ENCODE peak calls at places on chromosomes 11 and 22, in nine cellular contexts. One of them, this sample, is unnamed.
A peak's percentile ranks its signal among the peaks of the same experiment; 100 is the strongest.

GRCh38 chr22:42655693-42656092 is 6.5 kb upstream of the CYB5R3 start:
- DNase-seq in mammary epithelial cell: no peak
- DNase-seq in GM13976: peak; percentile 68
- DNase-seq in A673: no peak
- DNase-seq in adrenal gland: no peak
- DNase-seq in esophagus squamous epithelium: no peak
- DNase-seq in fibroblast of the aortic adventitia: no peak
- DNase-seq in chondrocyte: no peak
- DNase-seq in cardiac muscle cell: no peak
- DNase-seq in this sample: no peak

GRCh38 chr11:58938398-58938797 is 890 bp upstream of the GLYATL1 start:
- DNase-seq in cardiac muscle cell: no peak
- DNase-seq in fibroblast of the aortic adventitia: peak; percentile 42
- DNase-seq in chondrocyte: no peak
- DNase-seq in esophagus squamous epithelium: no peak
- DNase-seq in GM13976: no peak
- DNase-seq in mammary epithelial cell: no peak
- DNase-seq in adrenal gland: no peak
- DNase-seq in A673: no peak
- DNase-seq in this sample: no peak

GRCh38 chr22:38449776-38450175 is 5.2 kb downstream of the KCNJ4 start:
- DNase-seq in cardiac muscle cell: no peak
- DNase-seq in GM13976: no peak
- DNase-seq in chondrocyte: no peak
- DNase-seq in adrenal gland: no peak
- DNase-seq in fibroblast of the aortic adventitia: no peak
- DNase-seq in mammary epithelial cell: no peak
- DNase-seq in A673: no peak
- DNase-seq in esophagus squamous epithelium: no peak
- DNase-seq in this sample: no peak

GRCh38 chr11:112016765-112017356 is 8.3 kb upstream of the DLAT start:
- DNase-seq in mammary epithelial cell: peak; percentile 4
- DNase-seq in chondrocyte: no peak
- DNase-seq in cardiac muscle cell: no peak
- DNase-seq in A673: peak; percentile 90
- DNase-seq in fibroblast of the aortic adventitia: peak; percentile 83
- DNase-seq in adrenal gland: peak; percentile 67
- DNase-seq in esophagus squamous epithelium: no peak
- DNase-seq in GM13976: no peak
- DNase-seq in this sample: no peak

GRCh38 chr11:61756452-61757212 is 4.2 kb downstream of the MYRF start:
- DNase-seq in GM13976: peak; percentile 88
- DNase-seq in fibroblast of the aortic adventitia: no peak
- DNase-seq in esophagus squamous epithelium: no peak
- DNase-seq in A673: peak; percentile 79
- DNase-seq in chondrocyte: no peak
- DNase-seq in mammary epithelial cell: no peak
- DNase-seq in cardiac muscle cell: no peak
- DNase-seq in adrenal gland: no peak
- DNase-seq in this sample: no peak

GRCh38 chr11:126465573-126466287 is 110.2 kb downstream of the ST3GAL4 start:
- DNase-seq in fibroblast of the aortic adventitia: no peak
- DNase-seq in cardiac muscle cell: no peak
- DNase-seq in GM13976: no peak
- DNase-seq in esophagus squamous epithelium: no peak
- DNase-seq in chondrocyte: no peak
- DNase-seq in adrenal gland: peak; percentile 62
- DNase-seq in A673: peak; percentile 92
- DNase-seq in mammary epithelial cell: no peak
- DNase-seq in this sample: no peak

GRCh38 chr11:18001191-18001590 is 11.7 kb downstream of the SERGEF start:
- DNase-seq in GM13976: no peak
- DNase-seq in fibroblast of the aortic adventitia: no peak
- DNase-seq in mammary epithelial cell: no peak
- DNase-seq in esophagus squamous epithelium: no peak
- DNase-seq in A673: peak; percentile 71
- DNase-seq in chondrocyte: no peak
- DNase-seq in cardiac muscle cell: no peak
- DNase-seq in adrenal gland: no peak
- DNase-seq in this sample: no peak

GRCh38 chr11:8744423-8744822 is 61.8 kb downstream of the RPL27A start:
- DNase-seq in fibroblast of the aortic adventitia: no peak
- DNase-seq in GM13976: no peak
- DNase-seq in A673: no peak
- DNase-seq in adrenal gland: no peak
- DNase-seq in cardiac muscle cell: no peak
- DNase-seq in chondrocyte: no peak
- DNase-seq in esophagus squamous epithelium: no peak
- DNase-seq in mammary epithelial cell: peak; percentile 91
- DNase-seq in this sample: no peak

GRCh38 chr11:77470971-77471370 is 2.9 kb downstream of the PAK1 start:
- DNase-seq in adrenal gland: no peak
- DNase-seq in cardiac muscle cell: no peak
- DNase-seq in chondrocyte: no peak
- DNase-seq in fibroblast of the aortic adventitia: no peak
- DNase-seq in esophagus squamous epithelium: no peak
- DNase-seq in mammary epithelial cell: no peak
- DNase-seq in A673: no peak
- DNase-seq in GM13976: no peak
- DNase-seq in this sample: no peak

GRCh38 chr11:77470504-77470903 is 3.4 kb downstream of the PAK1 start:
- DNase-seq in GM13976: peak; percentile 51
- DNase-seq in mammary epithelial cell: no peak
- DNase-seq in esophagus squamous epithelium: no peak
- DNase-seq in chondrocyte: no peak
- DNase-seq in cardiac muscle cell: no peak
- DNase-seq in fibroblast of the aortic adventitia: no peak
- DNase-seq in A673: no peak
- DNase-seq in adrenal gland: no peak
- DNase-seq in this sample: no peak

GRCh38 chr11:77473801-77474508 is at the start of gene PAK1:
- DNase-seq in chondrocyte: no peak
- DNase-seq in fibroblast of the aortic adventitia: peak; percentile 76
- DNase-seq in A673: peak; percentile 89
- DNase-seq in cardiac muscle cell: peak; percentile 89
- DNase-seq in adrenal gland: peak; percentile 93
- DNase-seq in GM13976: peak; percentile 92
- DNase-seq in mammary epithelial cell: peak; percentile 88
- DNase-seq in esophagus squamous epithelium: peak; percentile 13
- DNase-seq in this sample: peak; percentile 82

GRCh38 chr11:77473001-77473800 is 693 bp downstream of the PAK1 start:
- DNase-seq in cardiac muscle cell: peak; percentile 77
- DNase-seq in A673: peak; percentile 60
- DNase-seq in fibroblast of the aortic adventitia: no peak
- DNase-seq in GM13976: peak; percentile 73
- DNase-seq in esophagus squamous epithelium: no peak
- DNase-seq in chondrocyte: no peak
- DNase-seq in mammary epithelial cell: peak; percentile 50
- DNase-seq in adrenal gland: peak; percentile 65
- DNase-seq in this sample: no peak

GRCh38 chr11:77471520-77472234 is 2.2 kb downstream of the PAK1 start:
- DNase-seq in adrenal gland: peak; percentile 60
- DNase-seq in esophagus squamous epithelium: no peak
- DNase-seq in mammary epithelial cell: peak; percentile 42
- DNase-seq in fibroblast of the aortic adventitia: no peak
- DNase-seq in A673: peak; percentile 40
- DNase-seq in chondrocyte: no peak
- DNase-seq in GM13976: no peak
- DNase-seq in cardiac muscle cell: peak; percentile 59
- DNase-seq in this sample: no peak
- TF ChIP-seq CTCF in adrenal gland: peak; percentile 7
- TF ChIP-seq CTCF in esophagus squamous epithelium: no peak
- TF ChIP-seq CTCF in mammary epithelial cell: peak; percentile 27
- TF ChIP-seq CTCF in fibroblast of the aortic adventitia: no peak
- TF ChIP-seq CTCF in A673: peak; percentile 59
- TF ChIP-seq CTCF in chondrocyte: peak; percentile 63
- TF ChIP-seq CTCF in GM13976: no peak
- TF ChIP-seq CTCF in cardiac muscle cell: peak; percentile 29
- TF ChIP-seq CTCF in this sample: peak; percentile 15

GRCh38 chr22:40648386-40648785 is 11.9 kb upstream of the MRTFA start:
- DNase-seq in chondrocyte: no peak
- DNase-seq in mammary epithelial cell: no peak
- DNase-seq in cardiac muscle cell: no peak
- DNase-seq in esophagus squamous epithelium: no peak
- DNase-seq in fibroblast of the aortic adventitia: no peak
- DNase-seq in adrenal gland: no peak
- DNase-seq in A673: no peak
- DNase-seq in GM13976: no peak
- DNase-seq in this sample: no peak

GRCh38 chr22:40651057-40651456 is 14.5 kb upstream of the MRTFA start:
- DNase-seq in cardiac muscle cell: no peak
- DNase-seq in chondrocyte: no peak
- DNase-seq in adrenal gland: no peak
- DNase-seq in fibroblast of the aortic adventitia: no peak
- DNase-seq in mammary epithelial cell: no peak
- DNase-seq in esophagus squamous epithelium: no peak
- DNase-seq in A673: no peak
- DNase-seq in GM13976: no peak
- DNase-seq in this sample: no peak

GRCh38 chr22:40654522-40655167 is 18.1 kb upstream of the MRTFA start:
- DNase-seq in cardiac muscle cell: no peak
- DNase-seq in esophagus squamous epithelium: no peak
- DNase-seq in mammary epithelial cell: peak; percentile 62
- DNase-seq in fibroblast of the aortic adventitia: peak; percentile 81
- DNase-seq in chondrocyte: no peak
- DNase-seq in GM13976: no peak
- DNase-seq in A673: peak; percentile 82
- DNase-seq in adrenal gland: peak; percentile 86
- DNase-seq in this sample: no peak

GRCh38 chr22:40653361-40653760 is 16.8 kb upstream of the MRTFA start:
- DNase-seq in GM13976: no peak
- DNase-seq in adrenal gland: no peak
- DNase-seq in A673: no peak
- DNase-seq in cardiac muscle cell: no peak
- DNase-seq in esophagus squamous epithelium: no peak
- DNase-seq in mammary epithelial cell: no peak
- DNase-seq in fibroblast of the aortic adventitia: no peak
- DNase-seq in chondrocyte: no peak
- DNase-seq in this sample: no peak

DNA sequence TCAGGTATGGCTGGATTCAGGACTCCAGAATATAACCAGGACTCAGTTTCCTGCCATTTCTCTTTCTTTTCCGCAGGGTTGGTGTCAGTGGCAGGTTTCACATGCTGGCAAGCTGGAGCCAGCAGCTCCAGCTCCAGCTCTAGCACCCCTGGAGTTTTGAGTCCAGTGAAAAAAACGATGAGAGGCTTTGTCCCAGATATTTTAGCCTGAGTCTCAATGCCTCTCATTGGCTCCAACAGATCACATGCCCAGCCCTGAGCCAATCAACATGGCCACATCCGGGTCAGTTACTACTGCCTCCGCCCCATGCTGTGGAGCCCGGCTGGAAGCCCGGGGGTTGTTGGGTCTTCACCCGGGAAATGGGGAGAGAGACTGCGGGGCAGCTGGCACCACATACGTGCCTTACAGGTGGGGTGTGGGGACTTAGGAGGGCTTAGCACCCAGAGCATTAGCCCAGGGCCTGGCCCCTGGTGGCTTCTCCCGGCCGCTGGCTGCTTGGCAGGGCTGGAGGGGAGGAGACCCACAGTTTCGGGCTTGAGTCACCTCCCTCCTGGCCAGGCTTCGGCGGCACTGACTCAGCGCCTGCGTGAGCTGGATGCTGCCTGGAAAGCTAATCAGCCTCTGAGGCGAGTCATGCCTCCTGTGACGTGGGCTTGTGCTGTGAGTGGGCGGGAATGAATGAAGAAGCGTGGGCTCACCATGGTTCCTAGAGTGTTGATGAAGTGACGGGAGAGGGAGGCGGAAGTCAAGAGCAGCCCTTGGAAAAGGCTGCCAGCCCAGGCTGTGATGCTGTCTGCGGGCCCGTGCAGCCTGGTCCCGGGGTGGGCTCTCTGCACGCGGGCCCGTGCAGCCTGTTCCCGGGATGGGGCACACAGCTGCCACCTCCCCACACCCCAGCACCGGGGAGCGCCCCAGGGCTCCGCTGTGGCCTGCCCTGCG is 15.3 kb upstream of the MRTFA start:
- DNase-seq in GM13976: peak; percentile 84
- DNase-seq in fibroblast of the aortic adventitia: peak; percentile 99
- DNase-seq in esophagus squamous epithelium: peak; percentile 75
- DNase-seq in mammary epithelial cell: peak; percentile 100
- DNase-seq in chondrocyte: peak; percentile 99
- DNase-seq in cardiac muscle cell: peak; percentile 28
- DNase-seq in A673: peak; percentile 98
- DNase-seq in adrenal gland: peak; percentile 98
- DNase-seq in this sample: peak; percentile 98
- TF ChIP-seq CTCF in GM13976: no peak
- TF ChIP-seq CTCF in fibroblast of the aortic adventitia: peak; percentile 18
- TF ChIP-seq CTCF in esophagus squamous epithelium: no peak
- TF ChIP-seq CTCF in mammary epithelial cell: no peak
- TF ChIP-seq CTCF in chondrocyte: no peak
- TF ChIP-seq CTCF in cardiac muscle cell: no peak
- TF ChIP-seq CTCF in A673: no peak
- TF ChIP-seq CTCF in adrenal gland: peak; percentile 10
- TF ChIP-seq CTCF in this sample: no peak

GRCh38 chr11:119536801-119537200 is 113.8 kb upstream of the THY1 start:
- DNase-seq in esophagus squamous epithelium: no peak
- DNase-seq in A673: no peak
- DNase-seq in GM13976: no peak
- DNase-seq in fibroblast of the aortic adventitia: no peak
- DNase-seq in adrenal gland: no peak
- DNase-seq in mammary epithelial cell: no peak
- DNase-seq in cardiac muscle cell: no peak
- DNase-seq in chondrocyte: no peak
- DNase-seq in this sample: no peak
- TF ChIP-seq CTCF in esophagus squamous epithelium: no peak
- TF ChIP-seq CTCF in A673: no peak
- TF ChIP-seq CTCF in GM13976: no peak
- TF ChIP-seq CTCF in fibroblast of the aortic adventitia: peak; percentile 3
- TF ChIP-seq CTCF in adrenal gland: no peak
- TF ChIP-seq CTCF in mammary epithelial cell: no peak
- TF ChIP-seq CTCF in cardiac muscle cell: no peak
- TF ChIP-seq CTCF in chondrocyte: peak; percentile 12
- TF ChIP-seq CTCF in this sample: no peak

GRCh38 chr11:71995726-71996291 is 2.9 kb upstream of the IL18BP start:
- DNase-seq in GM13976: no peak
- DNase-seq in esophagus squamous epithelium: no peak
- DNase-seq in fibroblast of the aortic adventitia: no peak
- DNase-seq in cardiac muscle cell: no peak
- DNase-seq in mammary epithelial cell: no peak
- DNase-seq in A673: no peak
- DNase-seq in adrenal gland: no peak
- DNase-seq in chondrocyte: no peak
- DNase-seq in this sample: no peak

GRCh38 chr11:71996946-71997345 is 1.8 kb upstream of the IL18BP start:
- DNase-seq in esophagus squamous epithelium: no peak
- DNase-seq in GM13976: no peak
- DNase-seq in adrenal gland: no peak
- DNase-seq in chondrocyte: no peak
- DNase-seq in fibroblast of the aortic adventitia: no peak
- DNase-seq in cardiac muscle cell: no peak
- DNase-seq in mammary epithelial cell: no peak
- DNase-seq in A673: no peak
- DNase-seq in this sample: no peak

GRCh38 chr11:71996517-71996916 is 2.2 kb upstream of the IL18BP start:
- DNase-seq in GM13976: no peak
- DNase-seq in mammary epithelial cell: no peak
- DNase-seq in adrenal gland: no peak
- DNase-seq in fibroblast of the aortic adventitia: no peak
- DNase-seq in chondrocyte: no peak
- DNase-seq in esophagus squamous epithelium: no peak
- DNase-seq in A673: no peak
- DNase-seq in cardiac muscle cell: no peak
- DNase-seq in this sample: no peak

GRCh38 chr11:71992331-71992730 is 6.4 kb upstream of the IL18BP start:
- DNase-seq in chondrocyte: no peak
- DNase-seq in A673: no peak
- DNase-seq in GM13976: no peak
- DNase-seq in mammary epithelial cell: no peak
- DNase-seq in cardiac muscle cell: no peak
- DNase-seq in fibroblast of the aortic adventitia: no peak
- DNase-seq in adrenal gland: no peak
- DNase-seq in esophagus squamous epithelium: no peak
- DNase-seq in this sample: no peak

GRCh38 chr11:71994786-71995185 is 3.9 kb upstream of the IL18BP start:
- DNase-seq in GM13976: no peak
- DNase-seq in cardiac muscle cell: no peak
- DNase-seq in fibroblast of the aortic adventitia: no peak
- DNase-seq in esophagus squamous epithelium: no peak
- DNase-seq in mammary epithelial cell: no peak
- DNase-seq in chondrocyte: no peak
- DNase-seq in adrenal gland: no peak
- DNase-seq in A673: no peak
- DNase-seq in this sample: no peak
- TF ChIP-seq CTCF in GM13976: no peak
- TF ChIP-seq CTCF in cardiac muscle cell: no peak
- TF ChIP-seq CTCF in fibroblast of the aortic adventitia: no peak
- TF ChIP-seq CTCF in esophagus squamous epithelium: no peak
- TF ChIP-seq CTCF in mammary epithelial cell: no peak
- TF ChIP-seq CTCF in chondrocyte: no peak
- TF ChIP-seq CTCF in adrenal gland: no peak
- TF ChIP-seq CTCF in A673: no peak
- TF ChIP-seq CTCF in this sample: no peak